ENCODE peak calls at places on chromosomes 13 and 19, in seven cellular contexts. Q, Z, N, F, L, P and B are unnamed samples.

GRCh38 chr19:19134687-19135158 is 3.6 kb downstream of the TMEM161A start:
- DNase-seq in Q (peak), Z (no peak), N (peak), F (no peak), L (peak), P (no peak), B (no peak)

GRCh38 chr13:114144606-114145244 is 12.3 kb upstream of the RASA3 start:
- DNase-seq in Q (no peak), Z (no peak), N (no peak), F (no peak), L (no peak), P (no peak), B (no peak)

GRCh38 chr19:35569281-35569781 is 5.9 kb upstream of the ATP4A start:
- DNase-seq in Q (no peak), Z (no peak), N (no peak), F (no peak), L (peak), P (no peak), B (no peak)

GRCh38 chr13:32211788-32212187 is 103.4 kb downstream of the ZAR1L start:
- DNase-seq in Q (no peak), Z (no peak), N (no peak), F (peak), L (no peak), P (no peak), B (no peak)

GRCh38 chr13:113639661-113640262 is 18.2 kb downstream of the ATP4B start:
- DNase-seq in Q (no peak), Z (no peak), N (no peak), F (no peak), L (peak), P (no peak), B (no peak)

GRCh38 chr19:35063940-35064818 is 22.7 kb downstream of the HPN start:
- DNase-seq in Q (no peak), Z (no peak), N (peak), F (peak), L (no peak), P (no peak), B (peak)

GRCh38 chr19:15551183-15552004 is 43.1 kb downstream of the CYP4F22 start:
- DNase-seq in Q (peak), Z (no peak), N (peak), F (no peak), L (peak), P (no peak), B (no peak)

GRCh38 chr19:55353803-55354697 is 469 bp downstream of the COX6B2 start:
- DNase-seq in Q (peak), Z (no peak), N (peak), F (peak), L (peak), P (no peak), B (peak)

GRCh38 chr19:36604656-36605100 is 435 bp upstream of the ZNF382 start:
- DNase-seq in Q (peak), Z (no peak), N (peak), F (peak), L (peak), P (peak), B (peak)

GRCh38 chr19:45103625-45104319 is 10.8 kb downstream of the PPP1R37 start:
- DNase-seq in Q (peak), Z (peak), N (no peak), F (no peak), L (no peak), P (no peak), B (no peak)

GRCh38 chr19:48654299-48655059 is 8.5 kb upstream of the CA11 start:
- DNase-seq in Q (no peak), Z (no peak), N (no peak), F (peak), L (no peak), P (no peak), B (no peak)

GRCh38 chr19:16106121-16106520 is 5.6 kb upstream of the RAB8A start:
- DNase-seq in Q (no peak), Z (peak), N (no peak), F (no peak), L (no peak), P (no peak), B (no peak)

GRCh38 chr13:93244141-93244917 is 17.7 kb downstream of the GPC6 start:
- DNase-seq in Q (peak), Z (no peak), N (no peak), F (peak), L (no peak), P (no peak), B (no peak)

GRCh38 chr13:30978981-30979956 is 46.8 kb downstream of the TEX26 start:
- DNase-seq in Q (peak), Z (peak), N (peak), F (no peak), L (peak), P (no peak), B (peak)

GRCh38 chr19:39701291-39701690 is 3.0 kb upstream of the LGALS14 start:
- DNase-seq in Q (no peak), Z (no peak), N (no peak), F (no peak), L (no peak), P (no peak), B (no peak)

GRCh38 chr13:28817204-28817603 is 2.9 kb upstream of the MTUS2 start:
- DNase-seq in Q (no peak), Z (no peak), N (no peak), F (no peak), L (no peak), P (no peak), B (no peak)

GRCh38 chr19:5253403-5254110 is 87.1 kb downstream of the PTPRS start:
- DNase-seq in Q (no peak), Z (no peak), N (no peak), F (peak), L (no peak), P (no peak), B (no peak)

GRCh38 chr13:28830580-28830979 is 10.4 kb downstream of the MTUS2 start:
- DNase-seq in Q (no peak), Z (no peak), N (no peak), F (no peak), L (no peak), P (no peak), B (no peak)

GRCh38 chr13:95404141-95404882 is 103.1 kb upstream of the ABCC4 start:
- DNase-seq in Q (peak), Z (peak), N (peak), F (peak), L (peak), P (peak), B (peak)

GRCh38 chr13:108615241-108615640 is 14.2 kb upstream of the MYO16 start:
- DNase-seq in Q (no peak), Z (no peak), N (no peak), F (no peak), L (no peak), P (no peak), B (no peak)

GRCh38 chr13:40961224-40961623 is 57.9 kb downstream of the ELF1 start:
- DNase-seq in Q (no peak), Z (no peak), N (no peak), F (no peak), L (no peak), P (no peak), B (no peak)

GRCh38 chr19:51366050-51366998 is at the start of gene ETFB:
- DNase-seq in Q (peak), Z (peak), N (peak), F (peak), L (peak), P (peak), B (peak)

GRCh38 chr19:45470147-45471081 is 2.6 kb downstream of the FOSB start:
- DNase-seq in Q (no peak), Z (no peak), N (no peak), F (peak), L (no peak), P (peak), B (no peak)

GRCh38 chr13:113648218-113648615 is 9.8 kb downstream of the ATP4B start:
- DNase-seq in Q (no peak), Z (no peak), N (no peak), F (no peak), L (peak), P (no peak), B (no peak)

GRCh38 chr19:51081476-51081875 is 1.2 kb downstream of the KLK14 start:
- DNase-seq in Q (no peak), Z (no peak), N (no peak), F (no peak), L (no peak), P (no peak), B (no peak)

GRCh38 chr13:21837841-21838551 is 167.1 kb downstream of the FGF9 start:
- DNase-seq in Q (no peak), Z (no peak), N (no peak), F (no peak), L (no peak), P (no peak), B (no peak)

GRCh38 chr19:17357724-17358123 is 19.4 kb downstream of the PLVAP start:
- DNase-seq in Q (no peak), Z (no peak), N (no peak), F (no peak), L (no peak), P (no peak), B (no peak)

GRCh38 chr13:113489171-113489548 is 1.4 kb downstream of the DCUN1D2 start:
- DNase-seq in Q (no peak), Z (no peak), N (no peak), F (no peak), L (no peak), P (no peak), B (no peak)

GRCh38 chr13:74136089-74136658 is 2.0 kb upstream of the KLF12 start:
- DNase-seq in Q (peak), Z (no peak), N (peak), F (peak), L (peak), P (peak), B (peak)

GRCh38 chr13:48397744-48398143 is 15.2 kb downstream of the LPAR6 start:
- DNase-seq in Q (no peak), Z (no peak), N (no peak), F (no peak), L (no peak), P (no peak), B (peak)

GRCh38 chr13:49754146-49754545 is 38.3 kb downstream of the KPNA3 start:
- DNase-seq in Q (no peak), Z (no peak), N (no peak), F (no peak), L (no peak), P (no peak), B (no peak)

GRCh38 chr13:95540848-95541247 is 11.7 kb upstream of the CLDN10 start:
- DNase-seq in Q (peak), Z (no peak), N (no peak), F (no peak), L (no peak), P (peak), B (peak)

GRCh38 chr13:80437212-80437611 is 96.3 kb upstream of the SPRY2 start:
- DNase-seq in Q (no peak), Z (no peak), N (no peak), F (no peak), L (no peak), P (no peak), B (no peak)

GRCh38 chr13:61258185-61258584 is 157.5 kb downstream of the PCDH20 start:
- DNase-seq in Q (no peak), Z (no peak), N (no peak), F (no peak), L (no peak), P (no peak), B (no peak)

GRCh38 chr19:55319786-55320185 is 5.4 kb downstream of the TMEM150B start:
- DNase-seq in Q (peak), Z (peak), N (no peak), F (peak), L (no peak), P (no peak), B (peak)

GRCh38 chr13:40682449-40683240 is 16.2 kb upstream of the FOXO1 start:
- DNase-seq in Q (no peak), Z (no peak), N (no peak), F (peak), L (no peak), P (peak), B (peak)

GRCh38 chr19:2612619-2613249 is 89.8 kb downstream of the GNG7 start:
- DNase-seq in Q (no peak), Z (no peak), N (no peak), F (no peak), L (no peak), P (no peak), B (no peak)

GRCh38 chr13:113493315-113493951 is 2.9 kb upstream of the DCUN1D2 start:
- DNase-seq in Q (no peak), Z (peak), N (no peak), F (peak), L (no peak), P (no peak), B (peak)

GRCh38 chr13:51035469-51035868 is 75.6 kb downstream of the C13orf42 start:
- DNase-seq in Q (no peak), Z (no peak), N (no peak), F (no peak), L (no peak), P (no peak), B (no peak)

GRCh38 chr13:92297971-92298942 is 899.8 kb downstream of the GPC5 start:
- DNase-seq in Q (no peak), Z (no peak), N (no peak), F (no peak), L (no peak), P (no peak), B (no peak)